ENCODE peak calls at places on chromosome 12, in eight cellular contexts. U is NCI-H1092 treated with DMSO at 0.1 percent for 48 hours, S is T1000, T is progenitor cell of endocrine pancreas, J is retina, X is NCI-H2029, M is T-helper 2 cell, C is left colon. N is an unnamed sample.

GRCh38 chr12:62250671-62251608 is 9.3 kb upstream of the USP15 start:
- DNase-seq in U (no peak), S (no peak), T (no peak), J (no peak), X (no peak), M (no peak), C (no peak), N (no peak)

GRCh38 chr12:64169999-64170398 is 52.1 kb downstream of the KICS2 start:
- DNase-seq in U (no peak), S (no peak), T (no peak), J (no peak), X (no peak), M (no peak), C (no peak), N (peak)

GRCh38 chr12:111650912-111651311 is 34.8 kb downstream of the BRAP start:
- DNase-seq in U (no peak), S (no peak), T (no peak), J (no peak), X (no peak), M (no peak), C (no peak), N (no peak)

GRCh38 chr12:6097384-6097783 is 27.1 kb downstream of the VWF start:
- DNase-seq in U (no peak), S (peak), T (no peak), J (no peak), X (no peak), M (no peak), C (no peak), N (no peak)

GRCh38 chr12:111455448-111456320 is 50.0 kb downstream of the SH2B3 start:
- DNase-seq in U (no peak), S (no peak), T (no peak), J (no peak), X (no peak), M (no peak), C (no peak), N (no peak)

GRCh38 chr12:113524495-113524894 is 52.8 kb upstream of the LHX5 start:
- DNase-seq in U (no peak), S (no peak), T (no peak), J (no peak), X (no peak), M (no peak), C (no peak), N (no peak)

GRCh38 chr12:47370421-47370820 is 290.7 kb upstream of the AMIGO2 start:
- DNase-seq in U (no peak), S (no peak), T (no peak), J (no peak), X (peak), M (no peak), C (no peak), N (no peak)

GRCh38 chr12:53532026-53532425 is 24.7 kb upstream of the NPFF start:
- DNase-seq in U (peak), S (no peak), T (no peak), J (no peak), X (no peak), M (no peak), C (no peak), N (no peak)

GRCh38 chr12:66190519-66191406 is 1.7 kb downstream of the IRAK3 start:
- DNase-seq in U (peak), S (no peak), T (no peak), J (no peak), X (peak), M (no peak), C (no peak), N (no peak)

GRCh38 chr12:52741378-52742195 is 35.6 kb downstream of the KRT76 start:
- DNase-seq in U (no peak), S (peak), T (peak), J (peak), X (peak), M (peak), C (peak), N (no peak)

GRCh38 chr12:70190252-70191010 is 52.8 kb upstream of the CNOT2 start:
- DNase-seq in U (no peak), S (peak), T (no peak), J (no peak), X (no peak), M (no peak), C (no peak), N (no peak)

GRCh38 chr12:74418573-74418972 is 119.1 kb upstream of the ATXN7L3B start:
- DNase-seq in U (no peak), S (no peak), T (no peak), J (no peak), X (no peak), M (no peak), C (no peak), N (no peak)

GRCh38 chr12:44317651-44318126 is 481.8 kb downstream of the TMEM117 start:
- DNase-seq in U (peak), S (no peak), T (no peak), J (peak), X (no peak), M (no peak), C (no peak), N (no peak)

GRCh38 chr12:106080111-106080732 is 58.5 kb downstream of the NUAK1 start:
- DNase-seq in U (no peak), S (no peak), T (no peak), J (peak), X (no peak), M (no peak), C (no peak), N (no peak)

GRCh38 chr12:120257041-120257821 is 8.3 kb downstream of the PXN start:
- DNase-seq in U (no peak), S (no peak), T (no peak), J (no peak), X (peak), M (no peak), C (no peak), N (no peak)

GRCh38 chr12:122006186-122006926 is 15.3 kb upstream of the BCL7A start:
- DNase-seq in U (no peak), S (no peak), T (no peak), J (no peak), X (no peak), M (no peak), C (no peak), N (no peak)

GRCh38 chr12:108633534-108634224 is at the start of gene SELPLG:
- DNase-seq in U (no peak), S (no peak), T (no peak), J (no peak), X (no peak), M (peak), C (peak), N (no peak)

GRCh38 chr12:130013771-130014484 is 110.1 kb upstream of the TMEM132D start:
- DNase-seq in U (peak), S (no peak), T (peak), J (peak), X (peak), M (no peak), C (no peak), N (peak)

GRCh38 chr12:111570090-111570961 is 28.8 kb downstream of the ATXN2 start:
- DNase-seq in U (no peak), S (no peak), T (no peak), J (no peak), X (no peak), M (no peak), C (no peak), N (no peak)

GRCh38 chr12:120093336-120093591 is 23.3 kb downstream of the RAB35 start:
- DNase-seq in U (no peak), S (no peak), T (no peak), J (no peak), X (no peak), M (no peak), C (no peak), N (no peak)

N was measured in DMS153.